ENCODE peak calls at places on chromosomes 5 and 9, in six cellular contexts. L is Karpas-422; T is mesendoderm; Y is effector memory CD4-positive, alpha-beta T cell; H is naive thymus-derived CD4-positive, alpha-beta T cell; J is neural progenitor cell. R is an unnamed sample. For H3K27me3 and H3K36me3, the result is how much of the 10 kb centered on the place peaks cover.

GRCh38 chr5:94281402-94281801 is 337.0 kb downstream of the KIAA0825 start:
- DNase-seq in H (no peak), L (no peak), T (peak), J (peak), Y (no peak), R (no peak)

GRCh38 chr9:19631181-19631580 is 157.7 kb downstream of the SLC24A2 start:
- DNase-seq in Y (no peak), T (no peak), L (no peak), J (no peak), H (no peak), R (no peak)

GRCh38 chr5:172943283-172943841 is 15.9 kb upstream of the RPL26L1 start:
- DNase-seq in J (peak), H (no peak), Y (no peak), T (peak), L (no peak), R (peak)

GRCh38 chr9:16203735-16204573 is 651.1 kb downstream of the CCDC171 start:
- DNase-seq in J (no peak), Y (no peak), L (no peak), H (no peak), T (no peak), R (no peak)

GRCh38 chr5:143350341-143350740 is 53.1 kb downstream of the NR3C1 start:
- DNase-seq in H (no peak), Y (no peak), J (no peak), T (no peak), L (no peak), R (no peak)

GRCh38 chr9:101468116-101468515 is 32.5 kb upstream of the ALDOB start:
- DNase-seq in H (no peak), L (no peak), Y (no peak), T (no peak), J (no peak), R (no peak)

GRCh38 chr5:97986069-97986468 is 787.4 kb upstream of the RGMB start:
- DNase-seq in J (peak), Y (no peak), L (no peak), T (peak), H (no peak), R (peak)

GRCh38 chr5:128093368-128093767 is 9.8 kb downstream of the SLC12A2 start:
- DNase-seq in J (no peak), Y (no peak), L (no peak), H (no peak), T (no peak), R (no peak)

GRCh38 chr5:113249216-113249615 is 185.6 kb downstream of the TSSK1B start:
- DNase-seq in Y (no peak), J (no peak), T (no peak), H (no peak), L (no peak), R (no peak)

GRCh38 chr9:119268985-119269384 is 100.2 kb downstream of the BRINP1 start:
- DNase-seq in J (no peak), L (no peak), Y (no peak), T (no peak), H (no peak), R (no peak)

GRCh38 chr9:130266236-130267098 is 907 bp downstream of the HMCN2 start:
- DNase-seq in J (peak), Y (no peak), L (no peak), H (no peak), T (peak), R (peak)

GRCh38 chr5:15948225-15948624 is 231.4 kb downstream of the MARCHF11 start:
- DNase-seq in T (no peak), Y (no peak), L (no peak), H (no peak), J (no peak), R (no peak)

GRCh38 chr5:120354126-120354525 is 110.0 kb upstream of the PRR16 start:
- DNase-seq in H (no peak), J (no peak), L (no peak), T (no peak), Y (no peak), R (no peak)

GRCh38 chr5:132238901-132239500 is 11.3 kb upstream of the P4HA2 start:
- DNase-seq in J (no peak), T (no peak), L (no peak), H (no peak), Y (no peak), R (no peak)

GRCh38 chr5:76831108-76831447 is 12.2 kb downstream of the F2RL1 start:
- DNase-seq in T (peak), J (peak), L (no peak), Y (no peak), H (no peak), R (peak)

GRCh38 chr9:121198512-121199042 is 3.1 kb downstream of the RAB14 start:
- DNase-seq in L (peak), J (no peak), T (no peak), Y (no peak), H (no peak), R (no peak)

GRCh38 chr9:72428329-72428728 is 63.3 kb upstream of the ZFAND5 start:
- DNase-seq in J (no peak), L (no peak), Y (no peak), T (no peak), H (no peak), R (no peak)

GRCh38 chr9:107213080-107213479 is 70.0 kb upstream of the RAD23B start:
- DNase-seq in J (no peak), T (no peak), L (no peak), H (no peak), Y (no peak), R (no peak)

GRCh38 chr5:168295574-168296201 is 4.2 kb downstream of the WWC1 start:
- DNase-seq in H (no peak), T (peak), Y (no peak), L (no peak), J (peak), R (peak)

GRCh38 chr9:5843450-5844249 is 10.7 kb upstream of the ERMP1 start:
- DNase-seq in H (no peak), L (no peak), T (peak), J (no peak), Y (no peak), R (no peak)

GRCh38 chr5:91443028-91443427 is 59.9 kb upstream of the ARRDC3 start:
- DNase-seq in J (no peak), H (no peak), Y (no peak), T (no peak), L (no peak), R (no peak)

GRCh38 chr5:137015540-137016116 is 483.5 kb downstream of the SPOCK1 start:
- DNase-seq in T (no peak), J (peak), Y (no peak), H (no peak), L (no peak), R (no peak)

GRCh38 chr9:35333551-35333950 is 156.4 kb upstream of the RUSC2 start:
- DNase-seq in H (no peak), L (no peak), T (no peak), J (no peak), Y (no peak), R (no peak)

GRCh38 chr5:134004626-134005414 is at the start of gene VDAC1:
- DNase-seq in Y (peak), J (peak), T (peak), H (peak), L (peak), R (peak)

GRCh38 chr5:51382759-51383493 is at the start of gene ISL1:
- DNase-seq in T (peak), L (no peak), Y (no peak), H (no peak), J (peak), R (peak)

GRCh38 chr9:121561385-121562222 is 62.0 kb upstream of the GGTA1 start:
- DNase-seq in T (no peak), J (no peak), H (no peak), L (no peak), Y (no peak), R (peak)

GRCh38 chr9:116924462-116925110 is 237.5 kb downstream of the TRIM32 start:
- DNase-seq in T (no peak), H (no peak), L (no peak), Y (no peak), J (no peak), R (no peak)

GRCh38 chr5:54902817-54903473 is 82.4 kb downstream of the ESM1 start:
- DNase-seq in J (no peak), T (no peak), L (no peak), H (no peak), Y (no peak), R (no peak)

GRCh38 chr5:162683280-162683679 is 615.7 kb downstream of the GABRG2 start:
- DNase-seq in T (no peak), J (no peak), Y (no peak), H (no peak), L (no peak), R (no peak)

GRCh38 chr5:139925163-139925562 is 117.9 kb downstream of the NRG2 start:
- DNase-seq in H (no peak), T (no peak), Y (no peak), J (no peak), L (no peak), R (peak)

GRCh38 chr9:72140582-72140981 is 8.7 kb upstream of the GDA start:
- DNase-seq in Y (no peak), J (no peak), T (peak), H (no peak), L (no peak), R (no peak)

GRCh38 chr5:9653811-9654210 is 23.7 kb upstream of the TAS2R1 start:
- DNase-seq in Y (no peak), T (peak), L (no peak), H (no peak), J (no peak), R (no peak)

GRCh38 chr9:84371737-84372136 is 31.2 kb upstream of the SLC28A3 start:
- DNase-seq in J (no peak), Y (no peak), T (no peak), H (no peak), L (no peak), R (no peak)

GRCh38 chr9:35954942-35955546 is 2.9 kb downstream of the OR2S2 start:
- DNase-seq in L (peak), J (peak), T (peak), Y (peak), H (peak), R (peak)

GRCh38 chr9:122346478-122347347 is 24.1 kb upstream of the PTGS1 start:
- DNase-seq in T (peak), Y (no peak), L (peak), H (no peak), J (peak), R (peak)

GRCh38 chr9:87063883-87064282 is 116.6 kb upstream of the GAS1 start:
- DNase-seq in H (no peak), J (no peak), L (no peak), T (no peak), Y (no peak), R (no peak)

GRCh38 chr5:148909766-148910165 is 83.4 kb downstream of the ADRB2 start:
- DNase-seq in T (no peak), J (no peak), Y (no peak), L (no peak), H (no peak), R (no peak)

GRCh38 chr5:148910686-148911361 is 84.4 kb downstream of the ADRB2 start:
- DNase-seq in L (no peak), T (no peak), Y (no peak), J (no peak), H (no peak), R (no peak)

GRCh38 chr5:148909001-148909400 is 82.6 kb downstream of the ADRB2 start:
- DNase-seq in Y (no peak), L (peak), J (no peak), T (no peak), H (no peak), R (no peak)

GRCh38 chr5:148911386-148911785 is 85.0 kb downstream of the ADRB2 start:
- DNase-seq in T (no peak), Y (no peak), L (no peak), H (no peak), J (no peak), R (no peak)

DNA sequence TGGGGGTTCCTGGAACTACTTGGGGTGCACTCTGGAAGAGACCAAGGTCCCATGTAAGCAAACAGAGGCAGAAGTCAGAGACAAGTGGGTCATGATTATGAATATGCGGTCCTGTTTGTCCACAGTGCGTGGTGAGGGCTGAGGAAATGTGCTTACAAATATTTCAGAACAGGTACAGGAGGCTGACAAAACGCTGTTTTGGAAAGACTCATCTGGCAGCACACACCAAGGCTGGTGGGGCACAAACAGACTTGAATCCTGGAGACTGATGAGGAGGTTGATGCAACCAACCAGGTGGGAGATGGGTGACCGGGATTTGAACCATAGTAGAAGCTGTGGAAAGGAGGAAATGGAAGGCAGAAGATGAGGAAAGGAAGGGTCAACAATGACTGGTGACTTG is 83.8 kb downstream of the ADRB2 start:
- DNase-seq in J (no peak), Y (no peak), T (no peak), L (no peak), H (no peak), R (no peak)
- H3K4me3 ChIP-seq in J (no peak), Y (no peak), T (no peak), L (no peak), H (no peak), R (no peak)

DNA sequence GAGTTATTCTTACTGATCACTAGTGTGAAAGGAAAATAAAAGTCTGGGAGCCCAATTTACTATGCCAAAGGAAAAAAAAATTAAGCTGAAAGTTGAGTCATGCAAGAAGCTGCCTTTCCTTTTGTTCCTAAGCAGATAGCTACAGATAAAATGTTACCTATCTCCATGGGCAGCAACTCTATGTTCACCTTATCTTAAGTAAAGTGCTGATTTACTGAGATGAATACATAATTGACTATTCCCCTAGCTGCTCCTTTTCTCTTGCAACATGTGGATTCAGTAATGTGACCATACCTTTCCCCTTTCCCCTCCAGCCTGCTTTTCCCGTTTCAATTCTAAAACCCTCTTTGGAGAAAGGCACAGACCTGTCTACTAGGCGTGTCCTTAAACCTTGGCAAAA is 62.7 kb upstream of the NR5A1 start:
- DNase-seq in T (peak), J (no peak), L (no peak), H (no peak), Y (no peak), R (no peak)
- H3K27me3 ChIP-seq in T (under half), J (under half), L (under half), H (under half), Y (under half), R (under half)

GRCh38 chr5:80853413-80853812 is 106.8 kb upstream of the RASGRF2 start:
- DNase-seq in Y (no peak), J (no peak), L (peak), H (no peak), T (no peak), R (no peak)

GRCh38 chr5:80852331-80853245 is 107.6 kb upstream of the RASGRF2 start:
- DNase-seq in H (no peak), Y (no peak), J (no peak), L (no peak), T (no peak), R (no peak)

GRCh38 chr5:80854583-80854982 is 105.6 kb upstream of the RASGRF2 start:
- DNase-seq in Y (no peak), H (no peak), T (no peak), L (no peak), J (no peak), R (no peak)
- H3K36me3 ChIP-seq in Y (under half), H (under half), T (under half), L (under half), J (under half), R (under half)

DNA sequence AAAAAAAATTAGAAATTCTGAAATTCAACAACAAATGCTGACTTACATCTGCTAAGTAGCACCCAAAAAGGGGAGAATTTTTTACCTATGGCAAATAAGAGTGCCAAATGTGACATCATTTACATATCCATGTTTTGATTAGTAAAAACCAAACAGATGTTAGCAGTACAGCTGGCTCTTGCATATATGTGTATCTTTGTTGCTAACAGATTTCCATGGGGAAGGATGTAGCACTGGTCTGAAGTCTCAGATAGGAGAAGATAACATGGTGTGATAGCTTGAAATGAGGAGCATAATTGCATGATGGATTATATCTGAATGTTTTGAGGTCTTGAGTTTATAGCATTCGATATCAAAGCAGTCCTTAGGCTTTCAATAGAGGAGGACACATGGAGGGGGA is 17.5 kb downstream of the PIK3R1 start:
- DNase-seq in J (no peak), L (no peak), H (no peak), Y (no peak), T (no peak), R (no peak)
- H3K4me3 ChIP-seq in J (no peak), L (no peak), H (no peak), Y (no peak), T (no peak), R (no peak)

DNA sequence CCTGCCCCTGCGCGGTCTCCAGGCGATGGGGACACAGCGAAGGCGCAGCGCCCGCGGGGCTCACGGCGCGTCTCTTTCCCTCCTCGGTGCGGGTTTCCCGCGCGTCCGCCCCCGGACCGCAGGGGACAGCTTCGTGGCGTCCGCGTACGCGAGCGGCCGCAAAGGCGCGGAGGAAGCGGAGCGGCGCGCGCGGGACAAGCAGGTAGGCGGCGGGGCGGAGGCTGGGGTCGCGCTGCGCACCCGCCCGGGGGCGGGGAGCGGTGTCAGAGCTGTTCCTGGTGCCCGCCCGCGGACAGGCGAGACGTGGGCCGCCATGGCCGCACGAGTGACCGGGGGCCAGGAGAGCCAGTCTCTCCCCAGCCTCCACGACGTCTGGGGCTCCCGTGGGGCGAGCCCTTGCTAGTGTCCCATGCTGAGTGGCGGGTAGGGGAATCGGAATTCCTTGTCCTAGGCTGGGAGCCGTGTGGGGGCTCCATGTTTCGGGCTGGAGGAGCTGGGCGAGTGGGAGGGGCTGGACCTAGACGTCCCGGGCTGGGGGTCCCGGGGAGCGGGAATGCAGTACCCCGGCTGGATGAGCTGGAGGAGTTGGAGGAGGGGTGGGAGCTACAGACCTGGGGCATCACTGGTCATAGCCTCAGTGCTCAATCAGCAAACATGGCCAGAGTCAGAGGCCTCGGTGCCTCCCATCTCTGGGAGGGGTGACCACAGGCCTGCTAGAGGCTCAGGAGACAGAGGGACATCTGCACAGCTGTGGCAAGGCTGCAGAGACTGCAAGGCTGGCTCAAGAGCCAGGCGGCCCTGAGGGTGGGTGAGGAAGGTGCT is 968 bp downstream of the NKD2 start:
- DNase-seq in T (no peak), H (no peak), Y (no peak), L (no peak), J (peak), R (peak)
- H3K27me3 ChIP-seq in T (under half), H (under half), Y (under half), L (under half), J (half or more), R (under half)

DNA sequence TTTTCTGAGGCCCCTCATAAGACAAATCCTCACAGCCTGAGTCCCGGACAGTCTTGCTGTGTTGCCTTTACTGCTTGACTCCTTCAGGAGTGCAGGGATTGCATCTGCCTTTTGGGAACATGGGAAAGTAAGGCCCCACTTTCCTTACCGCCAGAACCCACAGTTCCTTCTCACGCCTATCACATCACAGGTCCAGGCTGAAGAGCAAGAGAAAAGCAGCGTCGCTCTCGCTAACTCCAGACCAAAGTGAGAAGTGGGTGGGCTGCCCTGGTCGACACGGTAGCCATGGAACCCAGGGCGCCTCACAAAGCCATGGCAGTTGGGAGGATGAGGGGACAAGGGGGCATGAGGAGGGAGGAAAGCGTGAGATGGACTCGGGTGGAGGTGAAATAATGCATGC is 7.9 kb upstream of the ZDHHC11 start:
- DNase-seq in H (no peak), Y (no peak), J (no peak), L (no peak), T (no peak), R (no peak)
- H3K36me3 ChIP-seq in H (under half), Y (under half), J (under half), L (under half), T (under half), R (under half)

DNA sequence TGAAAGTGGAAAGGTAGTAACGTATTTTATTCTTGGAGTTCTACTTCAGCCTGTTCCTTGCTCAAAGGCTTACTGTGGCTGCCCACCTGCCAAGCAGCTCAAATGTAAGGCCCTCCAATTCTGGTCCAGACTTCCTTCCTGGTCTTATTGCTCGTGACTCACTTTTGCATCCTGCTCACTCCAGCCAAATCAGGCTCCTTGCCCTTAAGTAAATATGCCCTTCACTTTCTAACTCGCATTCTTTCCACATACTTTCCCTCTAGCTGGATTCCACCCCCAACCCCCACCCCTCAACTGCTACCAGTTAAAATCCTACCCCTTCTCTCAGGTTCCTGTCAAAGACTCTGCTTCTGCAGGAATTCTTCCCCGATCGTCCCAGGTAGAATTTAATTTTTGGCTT is 96.6 kb downstream of the GALNT10 start:
- DNase-seq in J (peak), T (peak), Y (no peak), H (no peak), L (no peak), R (peak)
- H3K4me3 ChIP-seq in J (no peak), T (no peak), Y (no peak), H (no peak), L (no peak), R (no peak)

GRCh38 chr9:126701820-126702500 is 88.2 kb downstream of the LMX1B start:
- DNase-seq in L (no peak), Y (no peak), H (no peak), J (no peak), T (no peak), R (peak)
- H3K27me3 ChIP-seq in L (under half), Y (under half), H (under half), J (half or more), T (under half), R (under half)

GRCh38 chr5:643351-643801 is 31.2 kb downstream of the CEP72 start:
- DNase-seq in T (no peak), L (peak), H (no peak), Y (no peak), J (no peak), R (no peak)
- H3K36me3 ChIP-seq in T (under half), L (half or more), H (under half), Y (under half), J (under half), R (under half)

GRCh38 chr9:91114450-91114849 is 247.3 kb downstream of the AUH start:
- DNase-seq in L (no peak), J (no peak), Y (no peak), H (no peak), T (no peak), R (no peak)
- H3K4me3 ChIP-seq in L (no peak), J (no peak), Y (no peak), H (no peak), T (no peak), R (no peak)